ENCODE peak calls at places on chromosomes 16 and 17, in ten cellular contexts. One of them, this sample, is unnamed.

GRCh38 chr16:10868562-10869469 is 8.2 kb upstream of the CIITA start:
- DNase-seq in activated CD8-positive, alpha-beta T cell treated with anti-CD3 and anti-CD28 coated beads for 36 hours: no peak
- DNase-seq in thoracic aorta: no peak
- DNase-seq in neural progenitor cell: no peak
- DNase-seq in endodermal cell: no peak
- DNase-seq in endothelial cell: no peak
- DNase-seq in CD4-positive, alpha-beta T cell: no peak
- DNase-seq in foreskin keratinocyte: no peak
- DNase-seq in stomach: no peak
- DNase-seq in AG09319: no peak
- DNase-seq in this sample: peak

GRCh38 chr16:695355-696089 is 5.3 kb upstream of the WDR24 start:
- DNase-seq in activated CD8-positive, alpha-beta T cell treated with anti-CD3 and anti-CD28 coated beads for 36 hours: peak
- DNase-seq in thoracic aorta: no peak
- DNase-seq in neural progenitor cell: peak
- DNase-seq in endodermal cell: peak
- DNase-seq in endothelial cell: no peak
- DNase-seq in CD4-positive, alpha-beta T cell: peak
- DNase-seq in foreskin keratinocyte: no peak
- DNase-seq in stomach: peak
- DNase-seq in AG09319: no peak
- DNase-seq in this sample: peak

GRCh38 chr17:45924332-45924820 is 30.0 kb downstream of the MAPT start:
- DNase-seq in activated CD8-positive, alpha-beta T cell treated with anti-CD3 and anti-CD28 coated beads for 36 hours: no peak
- DNase-seq in thoracic aorta: no peak
- DNase-seq in neural progenitor cell: no peak
- DNase-seq in endodermal cell: no peak
- DNase-seq in endothelial cell: no peak
- DNase-seq in CD4-positive, alpha-beta T cell: no peak
- DNase-seq in foreskin keratinocyte: no peak
- DNase-seq in stomach: no peak
- DNase-seq in AG09319: no peak
- DNase-seq in this sample: no peak

GRCh38 chr16:47392114-47392513 is 68.7 kb downstream of the ITFG1 start:
- DNase-seq in activated CD8-positive, alpha-beta T cell treated with anti-CD3 and anti-CD28 coated beads for 36 hours: peak
- DNase-seq in thoracic aorta: no peak
- DNase-seq in neural progenitor cell: no peak
- DNase-seq in endodermal cell: no peak
- DNase-seq in endothelial cell: no peak
- DNase-seq in CD4-positive, alpha-beta T cell: no peak
- DNase-seq in foreskin keratinocyte: no peak
- DNase-seq in stomach: no peak
- DNase-seq in AG09319: no peak
- DNase-seq in this sample: peak

GRCh38 chr16:54193656-54194007 is 93.0 kb downstream of the IRX3 start:
- DNase-seq in activated CD8-positive, alpha-beta T cell treated with anti-CD3 and anti-CD28 coated beads for 36 hours: peak
- DNase-seq in thoracic aorta: peak
- DNase-seq in neural progenitor cell: peak
- DNase-seq in endodermal cell: peak
- DNase-seq in endothelial cell: peak
- DNase-seq in CD4-positive, alpha-beta T cell: no peak
- DNase-seq in foreskin keratinocyte: peak
- DNase-seq in stomach: peak
- DNase-seq in AG09319: peak
- DNase-seq in this sample: peak

GRCh38 chr17:82888583-82889495 is 49.0 kb upstream of the ZNF750 start:
- DNase-seq in activated CD8-positive, alpha-beta T cell treated with anti-CD3 and anti-CD28 coated beads for 36 hours: no peak
- DNase-seq in thoracic aorta: no peak
- DNase-seq in neural progenitor cell: no peak
- DNase-seq in endodermal cell: no peak
- DNase-seq in endothelial cell: no peak
- DNase-seq in CD4-positive, alpha-beta T cell: no peak
- DNase-seq in foreskin keratinocyte: no peak
- DNase-seq in stomach: peak
- DNase-seq in AG09319: no peak
- DNase-seq in this sample: no peak

GRCh38 chr16:71383054-71383773 is 24.7 kb downstream of the CALB2 start:
- DNase-seq in activated CD8-positive, alpha-beta T cell treated with anti-CD3 and anti-CD28 coated beads for 36 hours: peak
- DNase-seq in thoracic aorta: no peak
- DNase-seq in neural progenitor cell: peak
- DNase-seq in endodermal cell: peak
- DNase-seq in endothelial cell: no peak
- DNase-seq in CD4-positive, alpha-beta T cell: no peak
- DNase-seq in foreskin keratinocyte: peak
- DNase-seq in stomach: no peak
- DNase-seq in AG09319: no peak
- DNase-seq in this sample: no peak

GRCh38 chr17:82300707-82301270 is 16.6 kb downstream of the CD7 start:
- DNase-seq in activated CD8-positive, alpha-beta T cell treated with anti-CD3 and anti-CD28 coated beads for 36 hours: peak
- DNase-seq in thoracic aorta: no peak
- DNase-seq in neural progenitor cell: peak
- DNase-seq in endodermal cell: peak
- DNase-seq in endothelial cell: peak
- DNase-seq in CD4-positive, alpha-beta T cell: peak
- DNase-seq in foreskin keratinocyte: peak
- DNase-seq in stomach: peak
- DNase-seq in AG09319: no peak
- DNase-seq in this sample: peak

DNA sequence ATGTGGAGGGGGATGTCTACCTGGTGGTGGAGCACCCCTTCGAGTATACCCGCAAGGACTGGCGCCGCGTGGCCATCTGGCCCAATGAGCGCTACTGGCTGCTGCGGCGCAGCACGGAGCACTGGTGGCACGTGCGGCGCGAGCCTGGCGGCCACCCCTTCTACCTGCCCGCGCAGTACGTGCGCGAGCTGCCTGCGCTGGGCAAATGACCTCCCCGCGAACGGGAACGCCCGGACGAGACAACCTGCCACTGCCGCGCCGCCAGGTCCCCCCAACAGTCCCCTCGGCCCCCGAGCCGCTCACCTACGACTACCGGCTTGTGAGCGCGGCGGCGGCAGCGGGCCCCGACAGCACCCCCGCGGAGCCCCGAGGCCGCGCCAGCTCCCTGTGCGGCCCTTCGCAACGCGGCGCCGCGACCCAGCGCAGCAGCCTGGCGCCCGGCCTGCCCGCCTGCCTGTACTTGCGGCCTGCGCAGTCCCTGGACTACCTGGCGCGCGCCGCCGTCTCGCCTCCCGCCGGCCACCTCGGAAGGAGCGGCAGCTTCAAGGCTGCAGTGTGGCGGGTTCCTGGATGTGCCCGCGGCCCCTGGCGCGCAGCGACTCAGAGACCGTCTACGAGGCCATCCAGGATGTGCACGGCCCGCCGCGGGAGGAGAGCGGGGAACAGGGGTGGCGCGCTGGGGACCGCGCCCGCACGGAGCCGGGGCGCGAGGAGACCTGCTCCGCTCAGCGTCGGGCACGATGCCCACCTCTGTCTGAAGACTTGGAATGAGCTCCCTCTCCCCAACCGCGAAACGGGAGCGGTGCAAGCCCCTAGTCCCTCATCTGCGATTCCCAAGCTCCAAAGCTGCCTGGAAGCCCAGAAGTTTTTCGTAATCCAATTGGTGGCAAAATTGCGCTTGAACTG is 48.7 kb upstream of the AMZ2 start:
- DNase-seq in activated CD8-positive, alpha-beta T cell treated with anti-CD3 and anti-CD28 coated beads for 36 hours: peak
- DNase-seq in thoracic aorta: no peak
- DNase-seq in neural progenitor cell: peak
- DNase-seq in endodermal cell: peak
- DNase-seq in endothelial cell: peak
- DNase-seq in CD4-positive, alpha-beta T cell: peak
- DNase-seq in foreskin keratinocyte: no peak
- DNase-seq in stomach: no peak
- DNase-seq in AG09319: no peak
- DNase-seq in this sample: peak
- TF ChIP-seq CTCF in activated CD8-positive, alpha-beta T cell treated with anti-CD3 and anti-CD28 coated beads for 36 hours: no peak
- TF ChIP-seq CTCF in thoracic aorta: no peak
- TF ChIP-seq CTCF in neural progenitor cell: no peak
- TF ChIP-seq CTCF in endodermal cell: no peak
- TF ChIP-seq CTCF in endothelial cell: no peak
- TF ChIP-seq CTCF in CD4-positive, alpha-beta T cell: no peak
- TF ChIP-seq CTCF in foreskin keratinocyte: no peak
- TF ChIP-seq CTCF in stomach: no peak
- TF ChIP-seq CTCF in AG09319: no peak
- TF ChIP-seq CTCF in this sample: no peak

GRCh38 chr17:30970757-30971567 is at the start of gene RNF135:
- DNase-seq in activated CD8-positive, alpha-beta T cell treated with anti-CD3 and anti-CD28 coated beads for 36 hours: peak
- DNase-seq in thoracic aorta: peak
- DNase-seq in neural progenitor cell: peak
- DNase-seq in endodermal cell: peak
- DNase-seq in endothelial cell: peak
- DNase-seq in CD4-positive, alpha-beta T cell: peak
- DNase-seq in foreskin keratinocyte: peak
- DNase-seq in stomach: peak
- DNase-seq in AG09319: peak
- DNase-seq in this sample: peak
- TF ChIP-seq CTCF in activated CD8-positive, alpha-beta T cell treated with anti-CD3 and anti-CD28 coated beads for 36 hours: peak
- TF ChIP-seq CTCF in thoracic aorta: peak
- TF ChIP-seq CTCF in neural progenitor cell: peak
- TF ChIP-seq CTCF in endodermal cell: peak
- TF ChIP-seq CTCF in endothelial cell: peak
- TF ChIP-seq CTCF in CD4-positive, alpha-beta T cell: no peak
- TF ChIP-seq CTCF in foreskin keratinocyte: no peak
- TF ChIP-seq CTCF in stomach: no peak
- TF ChIP-seq CTCF in AG09319: no peak
- TF ChIP-seq CTCF in this sample: no peak

GRCh38 chr16:75806487-75806886 is 80.2 kb upstream of the CPHXL start:
- DNase-seq in activated CD8-positive, alpha-beta T cell treated with anti-CD3 and anti-CD28 coated beads for 36 hours: no peak
- DNase-seq in thoracic aorta: no peak
- DNase-seq in neural progenitor cell: no peak
- DNase-seq in endodermal cell: no peak
- DNase-seq in endothelial cell: no peak
- DNase-seq in CD4-positive, alpha-beta T cell: no peak
- DNase-seq in foreskin keratinocyte: no peak
- DNase-seq in stomach: no peak
- DNase-seq in AG09319: no peak
- DNase-seq in this sample: no peak

GRCh38 chr16:75810342-75810741 is 84.1 kb upstream of the CPHXL start:
- DNase-seq in activated CD8-positive, alpha-beta T cell treated with anti-CD3 and anti-CD28 coated beads for 36 hours: no peak
- DNase-seq in thoracic aorta: no peak
- DNase-seq in neural progenitor cell: no peak
- DNase-seq in endodermal cell: no peak
- DNase-seq in endothelial cell: no peak
- DNase-seq in CD4-positive, alpha-beta T cell: no peak
- DNase-seq in foreskin keratinocyte: no peak
- DNase-seq in stomach: no peak
- DNase-seq in AG09319: no peak
- DNase-seq in this sample: no peak

GRCh38 chr16:75803753-75804152 is 77.5 kb upstream of the CPHXL start:
- DNase-seq in activated CD8-positive, alpha-beta T cell treated with anti-CD3 and anti-CD28 coated beads for 36 hours: no peak
- DNase-seq in thoracic aorta: no peak
- DNase-seq in neural progenitor cell: no peak
- DNase-seq in endodermal cell: no peak
- DNase-seq in endothelial cell: no peak
- DNase-seq in CD4-positive, alpha-beta T cell: no peak
- DNase-seq in foreskin keratinocyte: no peak
- DNase-seq in stomach: no peak
- DNase-seq in AG09319: no peak
- DNase-seq in this sample: no peak

GRCh38 chr16:75804368-75804767 is 78.1 kb upstream of the CPHXL start:
- DNase-seq in activated CD8-positive, alpha-beta T cell treated with anti-CD3 and anti-CD28 coated beads for 36 hours: no peak
- DNase-seq in thoracic aorta: no peak
- DNase-seq in neural progenitor cell: no peak
- DNase-seq in endodermal cell: no peak
- DNase-seq in endothelial cell: no peak
- DNase-seq in CD4-positive, alpha-beta T cell: no peak
- DNase-seq in foreskin keratinocyte: no peak
- DNase-seq in stomach: no peak
- DNase-seq in AG09319: no peak
- DNase-seq in this sample: no peak

DNA sequence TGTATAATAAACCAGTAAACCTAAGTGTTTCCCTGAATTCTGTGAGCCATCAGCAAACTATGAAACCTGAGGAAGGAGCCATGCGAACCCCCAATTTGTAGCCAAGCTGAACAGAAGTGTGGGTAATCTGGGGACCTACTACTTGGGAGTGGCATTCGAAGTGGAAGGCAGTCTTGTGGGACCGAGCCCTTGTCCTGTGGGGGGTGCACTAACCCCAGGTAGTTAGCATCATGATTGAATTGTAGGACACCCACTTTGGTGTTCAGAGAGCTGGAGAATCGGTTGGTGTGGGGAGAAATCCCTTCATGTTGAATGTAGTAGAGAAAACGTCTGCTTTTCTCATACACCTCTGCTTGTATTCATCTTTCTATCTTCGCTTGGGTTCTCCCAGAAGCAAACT is 79.7 kb upstream of the CPHXL start:
- DNase-seq in activated CD8-positive, alpha-beta T cell treated with anti-CD3 and anti-CD28 coated beads for 36 hours: no peak
- DNase-seq in thoracic aorta: no peak
- DNase-seq in neural progenitor cell: no peak
- DNase-seq in endodermal cell: peak
- DNase-seq in endothelial cell: no peak
- DNase-seq in CD4-positive, alpha-beta T cell: no peak
- DNase-seq in foreskin keratinocyte: no peak
- DNase-seq in stomach: no peak
- DNase-seq in AG09319: no peak
- DNase-seq in this sample: no peak
- TF ChIP-seq CTCF in activated CD8-positive, alpha-beta T cell treated with anti-CD3 and anti-CD28 coated beads for 36 hours: no peak
- TF ChIP-seq CTCF in thoracic aorta: no peak
- TF ChIP-seq CTCF in neural progenitor cell: no peak
- TF ChIP-seq CTCF in endodermal cell: peak
- TF ChIP-seq CTCF in endothelial cell: no peak
- TF ChIP-seq CTCF in CD4-positive, alpha-beta T cell: no peak
- TF ChIP-seq CTCF in foreskin keratinocyte: no peak
- TF ChIP-seq CTCF in stomach: no peak
- TF ChIP-seq CTCF in AG09319: no peak
- TF ChIP-seq CTCF in this sample: no peak

GRCh38 chr17:80862978-80863377 is 128.7 kb upstream of the CHMP6 start:
- DNase-seq in activated CD8-positive, alpha-beta T cell treated with anti-CD3 and anti-CD28 coated beads for 36 hours: no peak
- DNase-seq in thoracic aorta: no peak
- DNase-seq in neural progenitor cell: no peak
- DNase-seq in endodermal cell: no peak
- DNase-seq in endothelial cell: no peak
- DNase-seq in CD4-positive, alpha-beta T cell: no peak
- DNase-seq in foreskin keratinocyte: no peak
- DNase-seq in stomach: no peak
- DNase-seq in AG09319: no peak
- DNase-seq in this sample: no peak

GRCh38 chr17:80861360-80861861 is 130.2 kb upstream of the CHMP6 start:
- DNase-seq in activated CD8-positive, alpha-beta T cell treated with anti-CD3 and anti-CD28 coated beads for 36 hours: no peak
- DNase-seq in thoracic aorta: no peak
- DNase-seq in neural progenitor cell: no peak
- DNase-seq in endodermal cell: no peak
- DNase-seq in endothelial cell: no peak
- DNase-seq in CD4-positive, alpha-beta T cell: no peak
- DNase-seq in foreskin keratinocyte: no peak
- DNase-seq in stomach: no peak
- DNase-seq in AG09319: no peak
- DNase-seq in this sample: no peak

GRCh38 chr17:80862341-80862969 is 129.2 kb upstream of the CHMP6 start:
- DNase-seq in activated CD8-positive, alpha-beta T cell treated with anti-CD3 and anti-CD28 coated beads for 36 hours: no peak
- DNase-seq in thoracic aorta: no peak
- DNase-seq in neural progenitor cell: no peak
- DNase-seq in endodermal cell: no peak
- DNase-seq in endothelial cell: no peak
- DNase-seq in CD4-positive, alpha-beta T cell: no peak
- DNase-seq in foreskin keratinocyte: no peak
- DNase-seq in stomach: no peak
- DNase-seq in AG09319: no peak
- DNase-seq in this sample: no peak

GRCh38 chr17:80860703-80861359 is 130.8 kb upstream of the CHMP6 start:
- DNase-seq in activated CD8-positive, alpha-beta T cell treated with anti-CD3 and anti-CD28 coated beads for 36 hours: no peak
- DNase-seq in thoracic aorta: no peak
- DNase-seq in neural progenitor cell: no peak
- DNase-seq in endodermal cell: peak
- DNase-seq in endothelial cell: no peak
- DNase-seq in CD4-positive, alpha-beta T cell: no peak
- DNase-seq in foreskin keratinocyte: no peak
- DNase-seq in stomach: no peak
- DNase-seq in AG09319: no peak
- DNase-seq in this sample: no peak

GRCh38 chr17:80861892-80862291 is 129.7 kb upstream of the CHMP6 start:
- DNase-seq in activated CD8-positive, alpha-beta T cell treated with anti-CD3 and anti-CD28 coated beads for 36 hours: peak
- DNase-seq in thoracic aorta: no peak
- DNase-seq in neural progenitor cell: peak
- DNase-seq in endodermal cell: peak
- DNase-seq in endothelial cell: peak
- DNase-seq in CD4-positive, alpha-beta T cell: peak
- DNase-seq in foreskin keratinocyte: peak
- DNase-seq in stomach: no peak
- DNase-seq in AG09319: no peak
- DNase-seq in this sample: no peak
- TF ChIP-seq CTCF in activated CD8-positive, alpha-beta T cell treated with anti-CD3 and anti-CD28 coated beads for 36 hours: peak
- TF ChIP-seq CTCF in thoracic aorta: peak
- TF ChIP-seq CTCF in neural progenitor cell: peak
- TF ChIP-seq CTCF in endodermal cell: peak
- TF ChIP-seq CTCF in endothelial cell: no peak
- TF ChIP-seq CTCF in CD4-positive, alpha-beta T cell: peak
- TF ChIP-seq CTCF in foreskin keratinocyte: peak
- TF ChIP-seq CTCF in stomach: no peak
- TF ChIP-seq CTCF in AG09319: peak
- TF ChIP-seq CTCF in this sample: no peak